ENCODE peak calls at places on chromosomes 5 and 9, in four cellular contexts. S is neural progenitor cell, O is GM23338, J is mammary epithelial cell. R is an unnamed sample. For H3K79me2, the result is how much of the 10 kb centered on the place peaks cover.

GRCh38 chr9:129358621-129359154 is 180.6 kb upstream of the IER5L start:
- DNase-seq in S (no peak), O (no peak), J (no peak), R (no peak)

GRCh38 chr5:16593630-16594029 is 23.2 kb downstream of the RETREG1 start:
- DNase-seq in S (no peak), O (no peak), J (no peak), R (no peak)

GRCh38 chr5:92371889-92372235 is 988.7 kb upstream of the ARRDC3 start:
- DNase-seq in S (no peak), O (no peak), J (peak), R (no peak)

GRCh38 chr5:9056046-9056445 is 489.8 kb downstream of the SEMA5A start:
- DNase-seq in S (no peak), O (no peak), J (peak), R (no peak)

GRCh38 chr5:135313946-135314345 is 85.1 kb downstream of the MACROH2A1 start:
- DNase-seq in S (no peak), O (no peak), J (no peak), R (no peak)

GRCh38 chr5:54719384-54720306 is 202.1 kb downstream of the SNX18 start:
- DNase-seq in S (peak), O (peak), J (peak), R (no peak)

GRCh38 chr5:33297760-33298216 is 143.0 kb upstream of the TARS1 start:
- DNase-seq in S (no peak), O (peak), J (no peak), R (no peak)

GRCh38 chr9:93257808-93258331 is 73.9 kb downstream of the WNK2 start:
- DNase-seq in S (no peak), O (no peak), J (peak), R (no peak)

GRCh38 chr5:173498286-173498685 is 118.2 kb downstream of the BOD1 start:
- DNase-seq in S (no peak), O (no peak), J (no peak), R (no peak)

GRCh38 chr9:89352874-89353649 is 34.8 kb downstream of the SECISBP2 start:
- DNase-seq in S (no peak), O (no peak), J (no peak), R (no peak)

GRCh38 chr5:76402251-76402879 is 720 bp upstream of the IQGAP2 start:
- DNase-seq in S (peak), O (peak), J (no peak), R (peak)

GRCh38 chr5:113806250-113806649 is 292.8 kb downstream of the YTHDC2 start:
- DNase-seq in S (peak), O (peak), J (peak), R (no peak)

GRCh38 chr9:12698986-12699385 is 5.8 kb downstream of the TYRP1 start:
- DNase-seq in S (no peak), O (peak), J (no peak), R (no peak)

GRCh38 chr5:65749956-65750355 is 28.0 kb downstream of the NLN start:
- DNase-seq in S (no peak), O (peak), J (no peak), R (no peak)

GRCh38 chr5:64273276-64273675 is 107.6 kb downstream of the RNF180 start:
- DNase-seq in S (no peak), O (no peak), J (no peak), R (no peak)

GRCh38 chr5:82861705-82862104 is 215.5 kb downstream of the TMEM167A start:
- DNase-seq in S (no peak), O (no peak), J (no peak), R (no peak)

GRCh38 chr5:175523292-175523691 is 44.9 kb downstream of the SFXN1 start:
- DNase-seq in S (no peak), O (no peak), J (no peak), R (no peak)

GRCh38 chr5:126359884-126360283 is 63.3 kb upstream of the GRAMD2B start:
- DNase-seq in S (no peak), O (no peak), J (no peak), R (no peak)

GRCh38 chr9:100131875-100132430 is 32.9 kb downstream of the INVS start:
- DNase-seq in S (no peak), O (no peak), J (no peak), R (no peak)

GRCh38 chr5:4000960-4001359 is 405.3 kb downstream of the IRX1 start:
- DNase-seq in S (no peak), O (no peak), J (no peak), R (no peak)

GRCh38 chr5:145479271-145479670 is 355.9 kb downstream of the PRELID2 start:
- DNase-seq in S (no peak), O (peak), J (no peak), R (no peak)

GRCh38 chr5:42586625-42587024 is 163.4 kb downstream of the GHR start:
- DNase-seq in S (no peak), O (no peak), J (no peak), R (no peak)

DNA sequence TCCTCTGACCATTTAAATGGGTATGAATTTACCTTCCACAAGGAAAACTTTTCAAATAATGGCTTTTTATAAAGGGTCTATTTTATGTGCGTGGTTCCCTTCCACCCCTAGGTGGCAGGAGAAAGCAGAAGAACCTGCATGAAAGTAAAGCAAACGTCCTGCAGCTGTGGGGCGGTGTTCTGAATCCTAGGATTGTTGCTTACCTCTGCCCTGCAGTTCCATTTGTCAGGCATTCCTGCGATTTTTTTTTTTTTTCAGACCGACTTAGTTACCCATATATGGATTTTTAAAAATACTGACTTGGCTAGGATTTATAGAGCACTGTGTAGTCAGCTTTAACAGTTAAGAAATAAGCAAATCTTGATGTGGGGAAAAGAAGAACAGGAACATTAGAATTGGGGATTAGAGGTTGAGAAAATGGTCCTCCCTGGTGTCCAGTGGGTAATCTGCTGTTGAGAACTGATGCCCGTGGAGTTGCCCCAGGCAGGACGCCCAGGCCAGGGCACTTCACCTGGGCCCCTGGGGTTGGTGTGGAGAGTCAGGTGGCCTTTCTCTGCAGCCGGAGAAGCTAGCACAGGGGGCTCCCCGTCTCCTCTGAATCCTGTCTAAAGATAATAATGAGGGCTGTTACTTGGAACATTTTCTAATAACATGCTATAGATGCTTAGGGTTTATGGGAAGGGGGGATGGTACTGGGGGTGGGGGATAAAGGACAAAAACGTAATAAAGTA is 30.4 kb upstream of the LTC4S start:
- DNase-seq in S (peak), O (peak), J (peak), R (peak)
- H3K79me2 ChIP-seq in S (half or more), O (half or more), J (half or more), R (half or more)

GRCh38 chr5:52801329-52801728 is 13.6 kb downstream of the ITGA1 start:
- DNase-seq in S (peak), O (peak), J (peak), R (peak)

GRCh38 chr5:52799358-52799982 is 11.8 kb downstream of the ITGA1 start:
- DNase-seq in S (peak), O (peak), J (no peak), R (no peak)

GRCh38 chr5:52798952-52799351 is 11.2 kb downstream of the ITGA1 start:
- DNase-seq in S (no peak), O (no peak), J (no peak), R (peak)

GRCh38 chr5:52799983-52800393 is 12.3 kb downstream of the ITGA1 start:
- DNase-seq in S (peak), O (peak), J (peak), R (peak)

DNA sequence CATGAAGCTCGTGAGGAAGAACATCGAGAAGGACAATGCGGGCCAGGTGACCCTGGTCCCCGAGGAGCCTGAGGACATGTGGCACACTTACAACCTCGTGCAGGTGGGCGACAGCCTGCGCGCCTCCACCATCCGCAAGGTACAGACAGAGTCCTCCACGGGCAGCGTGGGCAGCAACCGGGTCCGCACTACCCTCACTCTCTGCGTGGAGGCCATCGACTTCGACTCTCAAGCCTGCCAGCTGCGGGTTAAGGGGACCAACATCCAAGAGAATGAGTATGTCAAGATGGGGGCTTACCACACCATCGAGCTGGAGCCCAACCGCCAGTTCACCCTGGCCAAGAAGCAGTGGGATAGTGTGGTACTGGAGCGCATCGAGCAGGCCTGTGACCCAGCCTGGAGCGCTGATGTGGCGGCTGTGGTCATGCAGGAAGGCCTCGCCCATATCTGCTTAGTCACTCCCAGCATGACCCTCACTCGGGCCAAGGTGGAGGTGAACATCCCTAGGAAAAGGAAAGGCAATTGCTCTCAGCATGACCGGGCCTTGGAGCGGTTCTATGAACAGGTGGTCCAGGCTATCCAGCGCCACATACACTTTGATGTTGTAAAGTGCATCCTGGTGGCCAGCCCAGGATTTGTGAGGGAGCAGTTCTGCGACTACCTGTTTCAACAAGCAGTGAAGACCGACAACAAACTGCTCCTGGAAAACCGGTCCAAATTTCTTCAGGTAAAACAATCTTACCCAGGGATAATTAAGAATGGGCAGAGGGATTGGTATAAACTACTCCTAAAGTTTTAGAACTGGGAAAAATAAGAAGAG is 12.9 kb downstream of the ITGA1 start:
- DNase-seq in S (peak), O (peak), J (peak), R (peak)
- H3K79me2 ChIP-seq in S (under half), O (half or more), J (half or more), R (half or more)

DNA sequence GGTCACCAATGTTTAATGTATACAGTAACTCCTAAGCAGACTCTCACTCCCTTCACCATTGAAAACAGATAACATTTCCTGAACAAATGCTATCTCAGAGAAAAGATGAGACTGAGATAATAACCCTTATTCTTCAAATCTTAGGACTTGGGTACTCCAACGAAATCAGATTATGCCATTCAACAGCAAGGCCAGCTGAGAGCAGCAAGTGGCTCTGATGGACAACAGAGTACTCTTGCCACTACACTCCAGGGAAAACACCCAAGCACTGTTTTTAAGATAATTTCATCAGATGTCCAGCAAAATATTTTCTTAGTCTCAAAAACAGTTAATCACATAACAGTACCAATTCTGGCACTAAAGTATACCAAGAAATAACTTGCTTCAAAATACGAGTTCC is 10.1 kb downstream of the PPP2CA start:
- DNase-seq in S (no peak), O (no peak), J (no peak), R (no peak)
- H3K79me2 ChIP-seq in S (half or more), O (half or more), J (half or more), R (half or more)

GRCh38 chr5:124700930-124701458 is 45.4 kb downstream of the ZNF608 start:
- DNase-seq in S (peak), O (peak), J (no peak), R (no peak)
- H3K79me2 ChIP-seq in S (half or more), O (half or more), J (under half), R (half or more)

GRCh38 chr5:177232761-177233160 is 70.8 kb downstream of the RAB24 start:
- DNase-seq in S (no peak), O (no peak), J (peak), R (no peak)

GRCh38 chr5:177230660-177231059 is 72.9 kb downstream of the RAB24 start:
- DNase-seq in S (no peak), O (no peak), J (no peak), R (no peak)

GRCh38 chr5:177232358-177232757 is 71.2 kb downstream of the RAB24 start:
- DNase-seq in S (no peak), O (no peak), J (no peak), R (no peak)

GRCh38 chr5:177233206-177233605 is 70.3 kb downstream of the RAB24 start:
- DNase-seq in S (no peak), O (no peak), J (no peak), R (no peak)

GRCh38 chr5:177231479-177232250 is 71.9 kb downstream of the RAB24 start:
- DNase-seq in S (no peak), O (no peak), J (no peak), R (no peak)
- H3K79me2 ChIP-seq in S (half or more), O (half or more), J (half or more), R (half or more)

DNA sequence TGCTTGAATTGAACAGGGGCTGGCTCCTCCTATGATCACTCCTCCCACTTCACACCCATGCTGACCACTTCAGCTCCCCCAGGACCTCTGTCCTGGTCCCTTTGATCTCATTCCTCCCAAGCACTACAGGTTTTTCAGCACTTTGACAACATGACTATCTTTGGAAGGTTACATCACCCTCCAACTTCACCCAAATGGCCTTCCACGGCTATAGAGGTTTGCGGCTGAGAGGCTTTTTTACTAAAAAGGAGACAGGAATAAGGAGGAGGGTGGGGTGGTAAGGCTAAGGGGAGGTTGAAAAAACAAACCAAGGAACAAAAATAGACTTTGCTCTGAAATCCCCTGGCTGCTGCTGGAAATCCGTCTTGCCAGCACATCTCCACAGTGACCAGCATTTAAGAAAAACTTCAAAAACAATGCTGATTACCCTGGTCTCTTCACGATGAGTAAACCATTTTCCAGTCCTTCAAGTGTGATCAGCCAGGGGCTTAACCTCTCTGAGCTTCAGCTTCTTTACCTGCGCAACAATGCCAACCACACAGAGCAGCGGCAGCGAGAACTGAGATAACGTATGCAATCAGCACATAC is 102.7 kb downstream of the DPYSL3 start:
- DNase-seq in S (no peak), O (no peak), J (no peak), R (no peak)
- H3K79me2 ChIP-seq in S (half or more), O (under half), J (under half), R (under half)

GRCh38 chr9:27192291-27192960 is 83.4 kb downstream of the TEK start:
- DNase-seq in S (no peak), O (no peak), J (no peak), R (no peak)
- H3K79me2 ChIP-seq in S (under half), O (under half), J (under half), R (under half)

GRCh38 chr5:172420215-172420934 is 34.0 kb downstream of the SH3PXD2B start:
- DNase-seq in S (no peak), O (peak), J (peak), R (peak)

GRCh38 chr5:172423379-172424110 is 30.8 kb downstream of the SH3PXD2B start:
- DNase-seq in S (no peak), O (no peak), J (no peak), R (no peak)

GRCh38 chr5:172424111-172424490 is 30.2 kb downstream of the SH3PXD2B start:
- DNase-seq in S (no peak), O (no peak), J (no peak), R (no peak)

GRCh38 chr5:172421020-172421419 is 33.3 kb downstream of the SH3PXD2B start:
- DNase-seq in S (no peak), O (no peak), J (peak), R (no peak)

GRCh38 chr5:172422255-172422654 is 32.1 kb downstream of the SH3PXD2B start:
- DNase-seq in S (no peak), O (no peak), J (no peak), R (no peak)
- H3K79me2 ChIP-seq in S (under half), O (under half), J (under half), R (under half)